ENCODE peak calls at places on chromosome 11, in five cellular contexts. One of them, this sample, is unnamed.
A peak's percentile ranks its signal among the peaks of the same experiment; 100 is the strongest.

GRCh38 chr11:32829680-32830412 is at the start of gene PRRG4:
- DNase-seq in cardiac muscle cell: peak; percentile 62
- DNase-seq in upper lobe of right lung: peak; percentile 93
- DNase-seq in OCI-LY7: peak; percentile 4
- DNase-seq in CD8-positive, alpha-beta memory T cell: no peak
- DNase-seq in this sample: peak; percentile 87

GRCh38 chr11:75582935-75583709 is 21.1 kb downstream of the SERPINH1 start:
- DNase-seq in cardiac muscle cell: peak; percentile 86
- DNase-seq in upper lobe of right lung: peak; percentile 86
- DNase-seq in OCI-LY7: peak; percentile 12
- DNase-seq in CD8-positive, alpha-beta memory T cell: peak; percentile 31
- DNase-seq in this sample: peak; percentile 91

GRCh38 chr11:67266424-67267187 is at the start of gene GRK2:
- DNase-seq in cardiac muscle cell: peak; percentile 79
- DNase-seq in upper lobe of right lung: peak; percentile 82
- DNase-seq in OCI-LY7: peak; percentile 69
- DNase-seq in CD8-positive, alpha-beta memory T cell: peak; percentile 45
- DNase-seq in this sample: peak; percentile 75

GRCh38 chr11:3001496-3001895 is 9.4 kb upstream of the NAP1L4 start:
- DNase-seq in cardiac muscle cell: no peak
- DNase-seq in upper lobe of right lung: peak; percentile 51
- DNase-seq in OCI-LY7: no peak
- DNase-seq in CD8-positive, alpha-beta memory T cell: no peak
- DNase-seq in this sample: no peak

GRCh38 chr11:128361451-128362020 is 225.8 kb downstream of the ETS1 start:
- DNase-seq in cardiac muscle cell: peak; percentile 13
- DNase-seq in upper lobe of right lung: no peak
- DNase-seq in OCI-LY7: no peak
- DNase-seq in CD8-positive, alpha-beta memory T cell: no peak
- DNase-seq in this sample: no peak

GRCh38 chr11:405323-405975 is 9.3 kb downstream of the SIGIRR start:
- DNase-seq in cardiac muscle cell: no peak
- DNase-seq in upper lobe of right lung: no peak
- DNase-seq in OCI-LY7: no peak
- DNase-seq in CD8-positive, alpha-beta memory T cell: no peak
- DNase-seq in this sample: no peak

GRCh38 chr11:73946798-73947458 is 3.9 kb upstream of the DNAJB13 start:
- DNase-seq in cardiac muscle cell: no peak
- DNase-seq in upper lobe of right lung: no peak
- DNase-seq in OCI-LY7: no peak
- DNase-seq in CD8-positive, alpha-beta memory T cell: no peak
- DNase-seq in this sample: no peak

GRCh38 chr11:7605544-7605943 is 67.8 kb downstream of the CYB5R2 start:
- DNase-seq in cardiac muscle cell: no peak
- DNase-seq in upper lobe of right lung: no peak
- DNase-seq in OCI-LY7: no peak
- DNase-seq in CD8-positive, alpha-beta memory T cell: no peak
- DNase-seq in this sample: no peak

GRCh38 chr11:110972640-110973039 is 260.4 kb upstream of the ARHGAP20 start:
- DNase-seq in cardiac muscle cell: no peak
- DNase-seq in upper lobe of right lung: no peak
- DNase-seq in OCI-LY7: no peak
- DNase-seq in CD8-positive, alpha-beta memory T cell: no peak
- DNase-seq in this sample: no peak

GRCh38 chr11:26556582-26556981 is 15.5 kb downstream of the MUC15 start:
- DNase-seq in cardiac muscle cell: no peak
- DNase-seq in upper lobe of right lung: no peak
- DNase-seq in OCI-LY7: no peak
- DNase-seq in CD8-positive, alpha-beta memory T cell: no peak
- DNase-seq in this sample: no peak

GRCh38 chr11:1736447-1736992 is 13.9 kb downstream of the IFITM10 start:
- DNase-seq in cardiac muscle cell: no peak
- DNase-seq in upper lobe of right lung: no peak
- DNase-seq in OCI-LY7: no peak
- DNase-seq in CD8-positive, alpha-beta memory T cell: no peak
- DNase-seq in this sample: no peak

GRCh38 chr11:19802773-19803293 is 90.2 kb downstream of the NAV2 start:
- DNase-seq in cardiac muscle cell: no peak
- DNase-seq in upper lobe of right lung: no peak
- DNase-seq in OCI-LY7: no peak
- DNase-seq in CD8-positive, alpha-beta memory T cell: no peak
- DNase-seq in this sample: no peak

GRCh38 chr11:9762531-9762930 is 98.7 kb downstream of the SWAP70 start:
- DNase-seq in cardiac muscle cell: no peak
- DNase-seq in upper lobe of right lung: no peak
- DNase-seq in OCI-LY7: no peak
- DNase-seq in CD8-positive, alpha-beta memory T cell: no peak
- DNase-seq in this sample: no peak

GRCh38 chr11:101442936-101443521 is 140.8 kb downstream of the TRPC6 start:
- DNase-seq in cardiac muscle cell: no peak
- DNase-seq in upper lobe of right lung: no peak
- DNase-seq in OCI-LY7: no peak
- DNase-seq in CD8-positive, alpha-beta memory T cell: no peak
- DNase-seq in this sample: no peak

GRCh38 chr11:57885298-57886035 is 123.9 kb downstream of the CTNND1 start:
- DNase-seq in cardiac muscle cell: peak; percentile 66
- DNase-seq in upper lobe of right lung: no peak
- DNase-seq in OCI-LY7: no peak
- DNase-seq in CD8-positive, alpha-beta memory T cell: no peak
- DNase-seq in this sample: peak; percentile 78

GRCh38 chr11:13386567-13386966 is 76.5 kb downstream of the BTBD10 start:
- DNase-seq in cardiac muscle cell: no peak
- DNase-seq in upper lobe of right lung: no peak
- DNase-seq in OCI-LY7: no peak
- DNase-seq in CD8-positive, alpha-beta memory T cell: no peak
- DNase-seq in this sample: no peak

GRCh38 chr11:101582242-101583052 is 1.4 kb downstream of the TRPC6 start:
- DNase-seq in cardiac muscle cell: peak; percentile 14
- DNase-seq in upper lobe of right lung: no peak
- DNase-seq in OCI-LY7: no peak
- DNase-seq in CD8-positive, alpha-beta memory T cell: no peak
- DNase-seq in this sample: peak; percentile 71

GRCh38 chr11:100632970-100633452 is 54.1 kb upstream of the ARHGAP42 start:
- DNase-seq in cardiac muscle cell: peak; percentile 47
- DNase-seq in upper lobe of right lung: peak; percentile 70
- DNase-seq in OCI-LY7: no peak
- DNase-seq in CD8-positive, alpha-beta memory T cell: no peak
- DNase-seq in this sample: no peak

GRCh38 chr11:75267171-75267970 is 26.8 kb downstream of the TPBGL start:
- DNase-seq in cardiac muscle cell: no peak
- DNase-seq in upper lobe of right lung: peak; percentile 54
- DNase-seq in OCI-LY7: peak; percentile 35
- DNase-seq in CD8-positive, alpha-beta memory T cell: no peak
- DNase-seq in this sample: peak; percentile 63

GRCh38 chr11:42840856-42841255 is 470.9 kb upstream of the API5 start:
- DNase-seq in cardiac muscle cell: peak; percentile 5
- DNase-seq in upper lobe of right lung: no peak
- DNase-seq in OCI-LY7: no peak
- DNase-seq in CD8-positive, alpha-beta memory T cell: no peak
- DNase-seq in this sample: no peak

GRCh38 chr11:103067118-103067517 is 24.8 kb downstream of the DCUN1D5 start:
- DNase-seq in cardiac muscle cell: no peak
- DNase-seq in upper lobe of right lung: no peak
- DNase-seq in OCI-LY7: no peak
- DNase-seq in CD8-positive, alpha-beta memory T cell: no peak
- DNase-seq in this sample: no peak

GRCh38 chr11:2529636-2530035 is 84.8 kb downstream of the KCNQ1 start:
- DNase-seq in cardiac muscle cell: no peak
- DNase-seq in upper lobe of right lung: peak; percentile 58
- DNase-seq in OCI-LY7: no peak
- DNase-seq in CD8-positive, alpha-beta memory T cell: no peak
- DNase-seq in this sample: peak; percentile 24

GRCh38 chr11:71336176-71336995 is 84.0 kb upstream of the SHANK2 start:
- DNase-seq in cardiac muscle cell: no peak
- DNase-seq in upper lobe of right lung: peak; percentile 43
- DNase-seq in OCI-LY7: no peak
- DNase-seq in CD8-positive, alpha-beta memory T cell: no peak
- DNase-seq in this sample: no peak

GRCh38 chr11:113387605-113388211 is at the start of gene ANKK1:
- DNase-seq in cardiac muscle cell: peak; percentile 35
- DNase-seq in upper lobe of right lung: no peak
- DNase-seq in OCI-LY7: no peak
- DNase-seq in CD8-positive, alpha-beta memory T cell: no peak
- DNase-seq in this sample: peak; percentile 92

GRCh38 chr11:9802291-9802861 is 138.5 kb downstream of the SWAP70 start:
- DNase-seq in cardiac muscle cell: no peak
- DNase-seq in upper lobe of right lung: no peak
- DNase-seq in OCI-LY7: peak; percentile 40
- DNase-seq in CD8-positive, alpha-beta memory T cell: no peak
- DNase-seq in this sample: no peak

GRCh38 chr11:12846766-12847615 is 162.1 kb upstream of the RASSF10 start:
- DNase-seq in cardiac muscle cell: no peak
- DNase-seq in upper lobe of right lung: no peak
- DNase-seq in OCI-LY7: peak; percentile 64
- DNase-seq in CD8-positive, alpha-beta memory T cell: no peak
- DNase-seq in this sample: no peak

GRCh38 chr11:541433-541885 is 4.1 kb downstream of the LRRC56 start:
- DNase-seq in cardiac muscle cell: no peak
- DNase-seq in upper lobe of right lung: peak; percentile 63
- DNase-seq in OCI-LY7: no peak
- DNase-seq in CD8-positive, alpha-beta memory T cell: no peak
- DNase-seq in this sample: no peak

GRCh38 chr11:134701564-134702165 is 289.6 kb upstream of the B3GAT1 start:
- DNase-seq in cardiac muscle cell: peak; percentile 24
- DNase-seq in upper lobe of right lung: peak; percentile 66
- DNase-seq in OCI-LY7: no peak
- DNase-seq in CD8-positive, alpha-beta memory T cell: no peak
- DNase-seq in this sample: no peak

GRCh38 chr11:86456075-86456939 is 81.6 kb downstream of the CCDC81 start:
- DNase-seq in cardiac muscle cell: peak; percentile 91
- DNase-seq in upper lobe of right lung: peak; percentile 79
- DNase-seq in OCI-LY7: peak; percentile 72
- DNase-seq in CD8-positive, alpha-beta memory T cell: peak; percentile 52
- DNase-seq in this sample: peak; percentile 96

GRCh38 chr11:43358308-43358669 is 431 bp upstream of the TTC17 start:
- DNase-seq in cardiac muscle cell: peak; percentile 6
- DNase-seq in upper lobe of right lung: no peak
- DNase-seq in OCI-LY7: peak; percentile 9
- DNase-seq in CD8-positive, alpha-beta memory T cell: no peak
- DNase-seq in this sample: no peak

GRCh38 chr11:61004037-61004641 is 32.7 kb downstream of the CD6 start:
- DNase-seq in cardiac muscle cell: no peak
- DNase-seq in upper lobe of right lung: no peak
- DNase-seq in OCI-LY7: no peak
- DNase-seq in CD8-positive, alpha-beta memory T cell: no peak
- DNase-seq in this sample: no peak

GRCh38 chr11:15775051-15775541 is 581.2 kb downstream of the SOX6 start:
- DNase-seq in cardiac muscle cell: peak; percentile 1
- DNase-seq in upper lobe of right lung: no peak
- DNase-seq in OCI-LY7: no peak
- DNase-seq in CD8-positive, alpha-beta memory T cell: no peak
- DNase-seq in this sample: no peak

GRCh38 chr11:124662111-124662510 is 11.4 kb downstream of the SIAE start:
- DNase-seq in cardiac muscle cell: no peak
- DNase-seq in upper lobe of right lung: no peak
- DNase-seq in OCI-LY7: no peak
- DNase-seq in CD8-positive, alpha-beta memory T cell: no peak
- DNase-seq in this sample: no peak

GRCh38 chr11:8928981-8929615 is 3.6 kb downstream of the C11orf16 start:
- DNase-seq in cardiac muscle cell: no peak
- DNase-seq in upper lobe of right lung: no peak
- DNase-seq in OCI-LY7: no peak
- DNase-seq in CD8-positive, alpha-beta memory T cell: no peak
- DNase-seq in this sample: no peak

GRCh38 chr11:92295175-92296137 is 70.8 kb downstream of the FAT3 start:
- DNase-seq in cardiac muscle cell: no peak
- DNase-seq in upper lobe of right lung: no peak
- DNase-seq in OCI-LY7: no peak
- DNase-seq in CD8-positive, alpha-beta memory T cell: no peak
- DNase-seq in this sample: no peak

GRCh38 chr11:96102664-96103068 is 178.8 kb upstream of the MTMR2 start:
- DNase-seq in cardiac muscle cell: no peak
- DNase-seq in upper lobe of right lung: no peak
- DNase-seq in OCI-LY7: no peak
- DNase-seq in CD8-positive, alpha-beta memory T cell: no peak
- DNase-seq in this sample: no peak
- H3K27ac ChIP-seq in cardiac muscle cell: no peak overlapping the region
- H3K27ac ChIP-seq in upper lobe of right lung: no peak overlapping the region
- H3K27ac ChIP-seq in OCI-LY7: no peak overlapping the region
- H3K27ac ChIP-seq in CD8-positive, alpha-beta memory T cell: no peak overlapping the region
- H3K27ac ChIP-seq in this sample: no peak overlapping the region

GRCh38 chr11:46237248-46238077 is 40.0 kb upstream of the CREB3L1 start:
- DNase-seq in cardiac muscle cell: peak; percentile 72
- DNase-seq in upper lobe of right lung: peak; percentile 81
- DNase-seq in OCI-LY7: no peak
- DNase-seq in CD8-positive, alpha-beta memory T cell: peak; percentile 38
- DNase-seq in this sample: peak; percentile 88
- H3K4me3 ChIP-seq in cardiac muscle cell: peak overlapping the region; percentile 36
- H3K4me3 ChIP-seq in upper lobe of right lung: peak overlapping the region; percentile 55
- H3K4me3 ChIP-seq in OCI-LY7: no peak overlapping the region
- H3K4me3 ChIP-seq in CD8-positive, alpha-beta memory T cell: peak overlapping the region; percentile 53
- H3K4me3 ChIP-seq in this sample: peak overlapping the region; percentile 78

DNA sequence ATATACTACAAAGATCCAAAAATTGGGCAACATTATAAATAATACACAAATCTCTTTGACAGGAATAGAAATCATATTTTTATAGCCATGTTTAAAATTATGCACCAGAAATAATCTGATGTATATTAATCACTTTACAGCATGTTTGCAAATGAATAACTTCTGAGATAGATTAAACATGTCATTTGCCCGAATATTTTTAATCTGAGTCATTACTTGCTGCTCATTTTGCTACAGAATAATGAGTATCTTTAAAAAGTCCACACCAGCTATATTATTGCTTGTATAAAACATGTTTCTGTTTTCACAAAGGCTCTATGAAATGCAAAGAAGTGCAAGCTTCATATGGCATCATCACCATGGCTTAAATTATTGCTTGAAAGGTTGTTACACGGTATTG is 336.8 kb downstream of the GUCY1A2 start:
- DNase-seq in cardiac muscle cell: no peak
- DNase-seq in upper lobe of right lung: no peak
- DNase-seq in OCI-LY7: no peak
- DNase-seq in CD8-positive, alpha-beta memory T cell: no peak
- DNase-seq in this sample: no peak
- H3K4me1 ChIP-seq in cardiac muscle cell: no peaks in the 10 kb centered on the region
- H3K4me1 ChIP-seq in upper lobe of right lung: no peaks in the 10 kb centered on the region
- H3K4me1 ChIP-seq in OCI-LY7: no peaks in the 10 kb centered on the region
- H3K4me1 ChIP-seq in CD8-positive, alpha-beta memory T cell: no peaks in the 10 kb centered on the region
- H3K4me1 ChIP-seq in this sample: no peaks in the 10 kb centered on the region

DNA sequence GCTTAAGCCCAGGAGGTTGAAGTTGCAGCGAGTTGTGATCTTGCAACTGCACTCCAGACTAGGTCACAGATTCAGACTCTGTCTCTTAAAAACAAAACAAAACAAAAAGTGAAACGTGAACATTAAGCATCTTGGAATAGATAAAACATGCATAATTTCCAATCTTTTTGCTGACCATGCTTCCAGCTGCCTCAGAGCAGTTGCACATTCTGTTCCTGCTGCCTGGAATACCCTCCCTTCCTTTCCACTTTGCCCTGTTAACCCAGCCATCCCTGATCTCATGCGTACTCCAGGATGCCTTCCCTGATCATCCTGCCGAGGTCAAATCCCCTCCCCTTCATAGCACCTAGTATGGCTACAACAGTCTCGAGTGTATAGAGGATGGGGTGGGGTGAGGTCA is 685 bp upstream of the CCDC88B start:
- DNase-seq in cardiac muscle cell: no peak
- DNase-seq in upper lobe of right lung: no peak
- DNase-seq in OCI-LY7: no peak
- DNase-seq in CD8-positive, alpha-beta memory T cell: no peak
- DNase-seq in this sample: no peak
- H3K27ac ChIP-seq in cardiac muscle cell: no peak overlapping the region
- H3K27ac ChIP-seq in upper lobe of right lung: peak overlapping the region; percentile 58
- H3K27ac ChIP-seq in OCI-LY7: peak overlapping the region; percentile 80
- H3K27ac ChIP-seq in CD8-positive, alpha-beta memory T cell: peak overlapping the region; percentile 67
- H3K27ac ChIP-seq in this sample: no peak overlapping the region